ENCODE peak calls at places on chromosomes 3 and 15, in ten cellular contexts. A is K562, Y is H1, G is ovary, I is HepG2, V is tibial nerve, T is sigmoid colon, Q is A549, B is suprapubic skin, E is upper lobe of left lung. Z is an unnamed sample.

GRCh38 chr3:197835509-197835908 is 44.5 kb downstream of the LRCH3 start:
- DNase-seq in Q (no peak), B (no peak), E (no peak), G (no peak), Y (no peak), V (no peak), I (no peak), A (no peak), T (no peak), Z (no peak)

GRCh38 chr15:47870300-47870955 is 153.1 kb downstream of the SEMA6D start:
- DNase-seq in E (no peak), V (no peak), Y (no peak), B (no peak), A (no peak), Q (no peak), G (no peak), T (no peak), I (no peak), Z (no peak)

GRCh38 chr3:6416049-6416661 is 444.8 kb upstream of the GRM7 start:
- DNase-seq in G (no peak), Q (no peak), V (no peak), T (no peak), E (no peak), I (no peak), B (no peak), Y (no peak), A (no peak), Z (no peak)

GRCh38 chr3:27927882-27928281 is 205.8 kb upstream of the EOMES start:
- DNase-seq in A (no peak), E (no peak), Y (no peak), G (no peak), Q (no peak), V (no peak), I (no peak), T (no peak), B (no peak), Z (no peak)

GRCh38 chr3:63333815-63334214 is 55.7 kb downstream of the SYNPR start:
- DNase-seq in T (no peak), A (no peak), B (no peak), G (no peak), Q (no peak), Y (no peak), E (no peak), I (no peak), V (no peak), Z (no peak)

GRCh38 chr3:48503406-48504050 is 446 bp downstream of the SHISA5 start:
- DNase-seq in E (no peak), G (peak; percentile 56), Y (no peak), I (no peak), Q (no peak), B (no peak), T (peak; percentile 88), A (peak; percentile 41), V (peak; percentile 43), Z (peak; percentile 54)

GRCh38 chr15:40421246-40422157 is 15.9 kb downstream of the IVD start:
- DNase-seq in B (peak; percentile 86), Y (peak; percentile 62), G (peak; percentile 73), E (peak; percentile 98), A (peak; percentile 88), I (peak; percentile 37), V (peak; percentile 51), Q (peak; percentile 55), T (peak; percentile 85), Z (peak; percentile 82)

GRCh38 chr15:65917936-65918335 is 48.6 kb downstream of the RAB11A start:
- DNase-seq in E (no peak), G (no peak), B (no peak), T (no peak), Q (no peak), Y (no peak), A (no peak), V (no peak), I (no peak), Z (no peak)

GRCh38 chr3:51930439-51930838 is 11.3 kb downstream of the RRP9 start:
- DNase-seq in T (no peak), B (peak; percentile 29), Y (no peak), A (no peak), G (no peak), E (no peak), Q (no peak), I (no peak), V (no peak), Z (no peak)

GRCh38 chr3:51933471-51934138 is 8.1 kb downstream of the RRP9 start:
- DNase-seq in E (no peak), G (no peak), I (no peak), A (no peak), Y (no peak), T (peak; percentile 30), V (no peak), B (peak; percentile 64), Q (no peak), Z (no peak)

GRCh38 chr3:51934139-51934850 is 7.4 kb downstream of the RRP9 start:
- DNase-seq in E (no peak), A (no peak), I (no peak), G (no peak), Y (no peak), T (peak; percentile 59), B (peak; percentile 75), V (no peak), Q (no peak), Z (peak; percentile 17)

GRCh38 chr3:51931756-51932155 is 9.9 kb downstream of the RRP9 start:
- DNase-seq in G (no peak), A (no peak), Q (no peak), I (no peak), V (no peak), B (peak; percentile 34), Y (no peak), T (peak; percentile 46), E (no peak), Z (no peak)

GRCh38 chr3:51932471-51933370 is 9.0 kb downstream of the RRP9 start:
- DNase-seq in A (no peak), I (no peak), G (no peak), V (no peak), B (peak; percentile 43), T (peak; percentile 51), Y (no peak), Q (no peak), E (no peak), Z (no peak)
- TF ChIP-seq POLR2A in A (no peak), I (no peak), G (no peak), V (no peak), B (no peak), T (no peak), Y (no peak), Q (no peak), E (no peak), Z (no peak)

GRCh38 chr15:60390931-60391501 is 6.8 kb downstream of the ANXA2 start:
- DNase-seq in G (peak; percentile 38), T (peak; percentile 82), E (no peak), V (no peak), Y (no peak), A (no peak), I (peak; percentile 88), B (no peak), Q (no peak), Z (peak; percentile 42)

GRCh38 chr15:60391722-60392340 is 6.0 kb downstream of the ANXA2 start:
- DNase-seq in G (no peak), V (no peak), Y (no peak), Q (no peak), I (no peak), A (no peak), T (no peak), E (no peak), B (no peak), Z (no peak)

GRCh38 chr15:60387321-60387720 is 10.5 kb downstream of the ANXA2 start:
- DNase-seq in V (no peak), B (no peak), E (no peak), I (no peak), A (no peak), G (no peak), T (no peak), Y (no peak), Q (no peak), Z (no peak)

GRCh38 chr15:60390231-60390630 is 7.6 kb downstream of the ANXA2 start:
- DNase-seq in E (no peak), T (no peak), Q (no peak), Y (no peak), G (no peak), V (no peak), I (no peak), A (no peak), B (no peak), Z (no peak)

DNA sequence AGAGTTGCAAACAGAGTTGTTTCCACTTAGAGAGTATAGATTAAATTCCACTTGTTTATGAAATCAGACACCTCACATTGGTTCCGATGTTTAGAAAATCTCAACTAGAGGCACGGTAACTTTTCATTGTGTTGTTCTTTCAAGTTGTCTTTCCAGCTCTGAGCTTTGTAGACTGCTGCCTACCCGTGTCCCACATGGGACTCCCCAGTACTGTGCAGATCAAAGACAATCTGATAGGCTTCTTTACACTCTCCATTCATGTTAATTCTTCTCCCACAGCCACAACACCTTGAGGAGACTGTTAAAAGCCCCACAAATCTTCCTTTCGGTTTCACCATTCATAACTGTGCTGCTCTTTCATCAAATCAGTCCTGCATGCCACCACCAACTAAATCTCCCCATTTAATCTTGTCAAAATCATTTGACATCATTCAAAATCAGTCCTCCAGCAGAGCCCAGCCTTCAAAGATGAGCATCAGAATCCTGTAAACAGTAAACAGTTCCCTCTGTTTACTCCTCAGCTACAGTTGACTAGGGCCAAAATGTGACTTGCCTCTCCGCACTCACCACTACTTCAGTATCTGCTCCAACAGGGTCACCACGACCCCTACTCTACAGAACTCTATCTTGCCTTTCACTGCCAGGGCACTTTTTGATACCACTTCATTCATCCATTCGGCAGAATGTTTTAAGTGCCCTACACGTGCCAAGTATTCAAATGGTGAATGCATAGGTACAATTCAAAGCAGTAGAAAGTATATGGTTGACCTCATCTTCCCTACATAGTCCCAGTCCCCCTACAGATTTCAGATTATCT is 8.3 kb downstream of the ANXA2 start:
- DNase-seq in B (no peak), V (no peak), A (no peak), G (no peak), I (no peak), E (no peak), Y (no peak), T (no peak), Q (no peak), Z (no peak)
- H3K4me3 ChIP-seq in B (peak overlapping the region; percentile 96), V (no peak overlapping the region), A (no peak overlapping the region), G (peak overlapping the region; percentile 6), I (no peak overlapping the region), E (no peak overlapping the region), Y (no peak overlapping the region), T (no peak overlapping the region), Q (peak overlapping the region; percentile 35), Z (peak overlapping the region; percentile 11)

GRCh38 chr3:38164966-38165721 is at the start of gene OXSR1:
- DNase-seq in Y (peak; percentile 92), A (peak; percentile 97), V (peak; percentile 98), T (peak; percentile 100), I (peak; percentile 99), Q (peak; percentile 99), G (peak; percentile 97), E (peak; percentile 100), B (peak; percentile 99), Z (peak; percentile 100)

GRCh38 chr3:38164136-38164965 is 986 bp upstream of the OXSR1 start:
- DNase-seq in V (no peak), E (peak; percentile 84), G (peak; percentile 20), B (no peak), A (no peak), I (no peak), T (no peak), Q (no peak), Y (no peak), Z (no peak)

GRCh38 chr3:38168151-38168987 is 3.0 kb downstream of the OXSR1 start:
- DNase-seq in Y (no peak), Q (no peak), B (no peak), T (no peak), G (no peak), E (no peak), V (no peak), A (no peak), I (no peak), Z (no peak)

GRCh38 chr3:38163117-38163870 is 2.0 kb upstream of the OXSR1 start:
- DNase-seq in Y (no peak), I (peak; percentile 41), G (no peak), T (no peak), V (no peak), B (no peak), A (peak; percentile 34), Q (peak; percentile 40), E (no peak), Z (no peak)

DNA sequence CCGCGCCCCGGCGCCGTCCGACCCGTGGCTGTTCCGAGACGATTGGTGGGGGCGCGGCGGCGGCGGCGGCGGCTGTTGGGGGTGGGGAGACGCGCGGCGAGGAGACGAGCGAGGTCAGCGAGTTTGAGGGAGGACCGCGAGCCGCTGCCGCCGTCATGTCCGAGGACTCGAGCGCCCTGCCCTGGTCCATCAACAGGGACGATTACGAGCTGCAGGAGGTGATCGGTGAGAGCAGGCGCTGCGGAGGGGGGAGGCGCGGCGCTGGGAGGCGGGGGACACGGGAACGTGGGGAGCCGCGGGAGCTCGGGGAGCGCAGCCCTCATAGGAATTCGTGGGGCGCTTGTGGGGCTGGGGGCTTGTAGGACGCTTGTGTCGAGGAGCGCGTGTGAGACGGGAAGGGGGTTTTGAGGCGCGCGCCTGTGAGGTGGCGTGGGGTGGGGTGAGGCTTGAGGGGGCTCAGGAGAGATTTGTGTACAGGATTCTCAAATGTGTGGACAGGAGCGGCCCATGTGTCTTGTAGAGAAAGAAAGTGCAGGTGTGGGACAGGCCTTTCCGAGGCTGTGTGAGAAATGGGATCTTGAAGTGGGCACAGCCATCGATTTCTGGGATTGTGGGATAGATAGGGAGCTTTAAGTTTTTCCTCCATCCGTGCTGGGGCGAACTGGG is 518 bp downstream of the OXSR1 start:
- DNase-seq in A (no peak), Q (peak; percentile 61), G (no peak), Y (no peak), V (peak; percentile 31), E (no peak), B (no peak), I (peak; percentile 31), T (peak; percentile 85), Z (no peak)
- TF ChIP-seq EP300 in A (no peak), Q (no peak), G (no peak), Y (no peak), V (no peak), E (no peak), B (no peak), I (no peak), T (no peak), Z (no peak)

GRCh38 chr3:119559441-119559963 is at the start of gene CD80:
- DNase-seq in I (peak; percentile 45), T (peak; percentile 73), E (no peak), Q (peak; percentile 55), Y (no peak), A (peak; percentile 20), G (no peak), V (peak; percentile 22), B (no peak), Z (peak; percentile 75)
- TF ChIP-seq POLR2A in I (no peak), T (no peak), E (no peak), Q (no peak), Y (no peak), A (no peak), G (no peak), V (no peak), B (no peak), Z (no peak)

Z was measured in stomach.